ENCODE peak calls at places on chromosomes 16 and 17, in four cellular contexts. V is activated naive CD4-positive, alpha-beta T cell treated with anti-CD3 and anti-CD28 coated beads for 36 hours; I is GM04504; M is GM18507. W is an unnamed sample.

GRCh38 chr17:4837471-4838305 is 4.5 kb downstream of the MINK1 start:
- DNase-seq in I (no peak), M (no peak), V (no peak), W (no peak)

GRCh38 chr17:58873926-58874325 is 118.3 kb downstream of the PPM1E start:
- DNase-seq in I (no peak), V (no peak), M (no peak), W (no peak)

GRCh38 chr16:55204923-55205322 is 119.1 kb upstream of the IRX6 start:
- DNase-seq in I (no peak), M (no peak), V (no peak), W (no peak)

GRCh38 chr16:86566601-86566965 is at the start of gene FOXC2:
- DNase-seq in V (peak), I (peak), M (no peak), W (no peak)

GRCh38 chr17:6239237-6239798 is 169.1 kb downstream of the WSCD1 start:
- DNase-seq in M (no peak), I (no peak), V (no peak), W (no peak)

GRCh38 chr16:77374384-77374783 is 60.5 kb downstream of the ADAMTS18 start:
- DNase-seq in M (no peak), V (no peak), I (no peak), W (no peak)

GRCh38 chr16:2037631-2038358 is 9.8 kb downstream of the NTHL1 start:
- DNase-seq in V (no peak), M (no peak), I (no peak), W (no peak)

GRCh38 chr17:2841606-2842005 is 45.4 kb downstream of the RAP1GAP2 start:
- DNase-seq in M (no peak), V (no peak), I (no peak), W (no peak)

W was measured in GM12864.